ENCODE peak calls at places on chromosomes 13 and 19, in four cellular contexts. One of them, this sample, is unnamed.

GRCh38 chr13:33169273-33169980 is 116.1 kb downstream of the STARD13 start:
- DNase-seq in H9: no peak
- DNase-seq in IMR-90: peak
- DNase-seq in H1: no peak
- DNase-seq in this sample: peak

GRCh38 chr19:35869327-35870123 is 1.2 kb downstream of the APLP1 start:
- DNase-seq in H9: peak
- DNase-seq in IMR-90: peak
- DNase-seq in H1: peak
- DNase-seq in this sample: peak

GRCh38 chr13:27082325-27082724 is 89.3 kb downstream of the USP12 start:
- DNase-seq in H9: no peak
- DNase-seq in IMR-90: no peak
- DNase-seq in H1: no peak
- DNase-seq in this sample: no peak

GRCh38 chr19:34324320-34324719 is 40.7 kb upstream of the GPI start:
- DNase-seq in H9: no peak
- DNase-seq in IMR-90: no peak
- DNase-seq in H1: no peak
- DNase-seq in this sample: no peak

GRCh38 chr19:9786342-9786741 is 17.8 kb upstream of the ZNF846 start:
- DNase-seq in H9: no peak
- DNase-seq in IMR-90: no peak
- DNase-seq in H1: no peak
- DNase-seq in this sample: no peak

GRCh38 chr19:1408300-1409203 is 1.2 kb downstream of the DAZAP1 start:
- DNase-seq in H9: no peak
- DNase-seq in IMR-90: peak
- DNase-seq in H1: no peak
- DNase-seq in this sample: peak

GRCh38 chr19:38744298-38744681 is at the start of gene CAPN12:
- DNase-seq in H9: no peak
- DNase-seq in IMR-90: no peak
- DNase-seq in H1: no peak
- DNase-seq in this sample: no peak

GRCh38 chr13:21894091-21894490 is 223.2 kb downstream of the FGF9 start:
- DNase-seq in H9: no peak
- DNase-seq in IMR-90: no peak
- DNase-seq in H1: no peak
- DNase-seq in this sample: no peak

GRCh38 chr19:42069619-42070293 is at the start of gene GRIK5:
- DNase-seq in H9: peak
- DNase-seq in IMR-90: no peak
- DNase-seq in H1: peak
- DNase-seq in this sample: peak

GRCh38 chr13:65679240-65679639 is 1550.9 kb downstream of the PCDH9 start:
- DNase-seq in H9: no peak
- DNase-seq in IMR-90: peak
- DNase-seq in H1: no peak
- DNase-seq in this sample: no peak

GRCh38 chr19:57192993-57193392 is 1.7 kb downstream of the ZNF264 start:
- DNase-seq in H9: no peak
- DNase-seq in IMR-90: no peak
- DNase-seq in H1: no peak
- DNase-seq in this sample: no peak

GRCh38 chr19:54133312-54133956 is 4.1 kb upstream of the CNOT3 start:
- DNase-seq in H9: peak
- DNase-seq in IMR-90: no peak
- DNase-seq in H1: peak
- DNase-seq in this sample: peak

DNA sequence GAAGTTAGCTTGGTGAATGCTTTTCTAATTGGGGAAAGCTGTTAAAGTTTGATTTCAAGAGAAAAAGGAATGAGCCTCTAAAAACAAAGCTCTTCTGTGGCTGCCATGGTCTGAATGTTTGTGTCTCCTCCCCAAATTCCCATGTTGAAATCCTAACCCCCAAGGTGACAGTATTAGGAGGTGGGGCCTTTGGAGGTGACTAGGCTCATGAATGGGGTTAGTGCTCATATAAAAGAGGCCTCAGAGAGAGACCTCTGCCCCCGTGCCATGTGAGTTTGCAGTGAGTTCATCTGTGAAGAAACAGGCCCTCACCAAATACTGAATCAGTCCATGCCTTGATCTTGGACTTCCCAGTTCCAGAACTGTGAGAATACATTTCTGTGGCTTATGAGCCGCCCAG is 56.5 kb downstream of the ARHGEF7 start:
- DNase-seq in H9: no peak
- DNase-seq in IMR-90: peak
- DNase-seq in H1: no peak
- DNase-seq in this sample: no peak
- H3K56ac ChIP-seq in H9: no peak
- H3K56ac ChIP-seq in IMR-90: no peak
- H3K56ac ChIP-seq in H1: no peak
- H3K56ac ChIP-seq in this sample: no peak

GRCh38 chr13:44221657-44222056 is 152.0 kb upstream of the SERP2 start:
- DNase-seq in H9: no peak
- DNase-seq in IMR-90: no peak
- DNase-seq in H1: no peak
- DNase-seq in this sample: no peak
- H3K18ac ChIP-seq in H9: no peak
- H3K18ac ChIP-seq in IMR-90: no peak
- H3K18ac ChIP-seq in H1: no peak
- H3K18ac ChIP-seq in this sample: no peak

GRCh38 chr19:13864223-13864512 is 12.8 kb upstream of the NANOS3 start:
- DNase-seq in H9: no peak
- DNase-seq in IMR-90: no peak
- DNase-seq in H1: peak
- DNase-seq in this sample: no peak
- H2BK120ac ChIP-seq in H9: no peak
- H2BK120ac ChIP-seq in IMR-90: peak
- H2BK120ac ChIP-seq in H1: no peak
- H2BK120ac ChIP-seq in this sample: no peak

DNA sequence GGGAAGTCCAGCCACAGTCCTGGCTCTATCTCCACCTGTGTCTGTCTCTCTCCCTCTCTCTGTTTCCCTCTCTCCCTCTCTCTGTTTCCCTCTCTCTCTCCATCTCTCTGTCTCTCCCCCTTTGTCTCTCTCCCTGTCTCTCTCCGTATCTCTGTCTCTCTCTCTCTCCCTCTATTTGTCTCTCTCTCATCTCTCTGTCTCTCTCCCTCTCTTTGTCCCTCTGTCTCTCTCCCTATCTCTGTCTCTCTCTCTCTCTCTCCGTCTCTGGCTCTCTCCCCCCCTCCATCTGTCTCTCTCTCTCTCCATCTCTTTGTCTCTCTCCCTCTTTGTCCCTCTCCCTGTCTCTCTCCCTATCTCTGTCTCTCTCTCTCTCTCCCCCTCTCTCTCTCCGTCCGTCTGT is 39.5 kb upstream of the C13orf46 start:
- DNase-seq in H9: no peak
- DNase-seq in IMR-90: no peak
- DNase-seq in H1: no peak
- DNase-seq in this sample: no peak
- H3K56ac ChIP-seq in H9: no peak
- H3K56ac ChIP-seq in IMR-90: no peak
- H3K56ac ChIP-seq in H1: no peak
- H3K56ac ChIP-seq in this sample: no peak

GRCh38 chr19:52660981-52661380 is 22.8 kb upstream of the ZNF83 start:
- DNase-seq in H9: no peak
- DNase-seq in IMR-90: peak
- DNase-seq in H1: no peak
- DNase-seq in this sample: no peak
- H3K18ac ChIP-seq in H9: no peak
- H3K18ac ChIP-seq in IMR-90: no peak
- H3K18ac ChIP-seq in H1: no peak
- H3K18ac ChIP-seq in this sample: no peak

GRCh38 chr19:13154241-13154778 is 4.1 kb downstream of the IER2 start:
- DNase-seq in H9: peak
- DNase-seq in IMR-90: peak
- DNase-seq in H1: peak
- DNase-seq in this sample: peak

GRCh38 chr19:13154911-13155471 is 4.8 kb downstream of the IER2 start:
- DNase-seq in H9: peak
- DNase-seq in IMR-90: peak
- DNase-seq in H1: peak
- DNase-seq in this sample: peak

GRCh38 chr19:13152356-13152853 is 2.2 kb downstream of the IER2 start:
- DNase-seq in H9: no peak
- DNase-seq in IMR-90: no peak
- DNase-seq in H1: no peak
- DNase-seq in this sample: peak

GRCh38 chr19:13152854-13153626 is 2.8 kb downstream of the IER2 start:
- DNase-seq in H9: peak
- DNase-seq in IMR-90: peak
- DNase-seq in H1: peak
- DNase-seq in this sample: peak

DNA sequence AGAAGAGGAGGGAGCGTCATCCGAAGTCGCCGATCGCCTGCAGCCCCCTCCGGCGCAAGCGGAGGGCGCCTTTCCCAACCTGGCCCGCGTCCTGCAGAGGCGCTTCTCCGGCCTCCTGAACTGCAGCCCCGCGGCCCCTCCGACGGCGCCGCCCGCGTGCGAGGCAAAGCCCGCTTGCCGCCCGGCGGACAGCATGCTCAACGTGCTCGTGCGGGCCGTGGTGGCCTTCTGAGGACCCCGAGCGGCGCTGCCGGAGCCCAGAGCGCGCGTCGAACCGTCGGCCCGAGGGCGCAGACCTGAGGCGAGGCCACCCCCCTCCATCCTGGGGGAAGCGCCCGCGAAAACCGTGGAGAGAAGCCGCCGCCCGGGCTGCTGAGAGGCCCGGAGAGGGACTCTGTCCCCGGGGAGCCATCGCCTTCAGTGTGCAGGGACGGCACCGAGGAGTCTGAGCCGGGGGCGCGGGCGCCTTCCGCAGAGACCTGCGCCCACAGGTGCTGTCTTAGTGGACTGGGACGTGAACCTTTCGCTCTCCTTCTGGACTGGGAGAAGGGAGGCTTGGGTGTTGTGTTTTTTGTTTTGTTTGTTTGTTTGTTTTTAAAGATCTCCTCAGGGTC is 3.5 kb downstream of the IER2 start:
- DNase-seq in H9: no peak
- DNase-seq in IMR-90: no peak
- DNase-seq in H1: no peak
- DNase-seq in this sample: peak
- H2BK120ac ChIP-seq in H9: peak
- H2BK120ac ChIP-seq in IMR-90: peak
- H2BK120ac ChIP-seq in H1: peak
- H2BK120ac ChIP-seq in this sample: no peak

DNA sequence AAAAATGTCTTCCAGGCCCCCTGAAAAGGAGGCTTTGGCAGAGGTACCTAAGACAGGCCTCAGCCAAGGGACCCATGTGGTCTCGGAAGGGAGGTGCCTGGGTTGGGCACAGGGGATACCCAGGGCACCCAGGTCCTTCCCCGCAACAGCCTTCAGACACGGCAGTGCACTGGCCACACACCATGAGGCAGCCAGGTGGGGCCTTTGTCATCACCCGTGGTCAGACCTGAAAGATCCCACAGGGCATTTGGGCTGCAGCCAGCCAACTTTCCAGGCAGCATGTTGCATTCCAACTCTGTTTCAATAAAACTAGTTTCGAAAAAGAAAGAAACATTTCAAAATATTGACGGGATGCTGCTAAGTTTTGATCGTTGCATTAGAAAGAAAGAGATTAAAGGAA is 4.7 kb upstream of the TUBGCP3 start:
- DNase-seq in H9: no peak
- DNase-seq in IMR-90: no peak
- DNase-seq in H1: no peak
- DNase-seq in this sample: no peak
- H3K56ac ChIP-seq in H9: no peak
- H3K56ac ChIP-seq in IMR-90: no peak
- H3K56ac ChIP-seq in H1: no peak
- H3K56ac ChIP-seq in this sample: no peak